ENCODE peak calls at places on chromosomes 6 and 20, in ten cellular contexts. K, S, F, G, V, W, B, T, U and C are unnamed samples.

GRCh38 chr6:41182069-41183034 is 18.6 kb downstream of the TREML2 start:
- DNase-seq in U (no peak), G (peak; percentile 45), B (peak; percentile 54), K (peak; percentile 34), S (peak; percentile 95), V (peak; percentile 89), W (peak; percentile 10), T (peak; percentile 55), F (peak; percentile 46), C (peak; percentile 49)

GRCh38 chr6:17628873-17629272 is 28.8 kb downstream of the FAM8A1 start:
- DNase-seq in G (no peak), U (no peak), K (no peak), T (no peak), S (no peak), F (no peak), V (no peak), B (no peak), W (no peak), C (no peak)

GRCh38 chr6:6599468-6599873 is 11.0 kb downstream of the LY86 start:
- DNase-seq in T (no peak), B (no peak), S (no peak), G (no peak), W (no peak), V (peak; percentile 74), F (no peak), U (peak; percentile 43), K (no peak), C (no peak)

GRCh38 chr20:51419236-51419635 is 123.3 kb downstream of the NFATC2 start:
- DNase-seq in V (no peak), T (no peak), F (no peak), U (no peak), W (no peak), S (no peak), G (no peak), B (no peak), K (no peak), C (no peak)

GRCh38 chr6:16850332-16851022 is 89.2 kb upstream of the ATXN1 start:
- DNase-seq in K (no peak), B (no peak), G (no peak), T (no peak), S (no peak), U (no peak), W (no peak), F (no peak), V (no peak), C (no peak)

GRCh38 chr20:43786885-43787284 is 60.1 kb upstream of the GTSF1L start:
- DNase-seq in K (no peak), G (no peak), W (no peak), B (no peak), T (no peak), U (no peak), F (no peak), V (no peak), S (no peak), C (no peak)

GRCh38 chr20:10705801-10706459 is 32.1 kb upstream of the JAG1 start:
- DNase-seq in U (no peak), F (peak; percentile 90), G (no peak), T (no peak), V (no peak), K (no peak), W (no peak), B (no peak), S (no peak), C (no peak)

GRCh38 chr6:121523628-121524027 is 88.2 kb downstream of the GJA1 start:
- DNase-seq in B (no peak), U (no peak), S (no peak), F (no peak), W (no peak), V (no peak), T (no peak), G (no peak), K (no peak), C (no peak)

GRCh38 chr6:108621117-108621516 is 60.4 kb downstream of the FOXO3 start:
- DNase-seq in F (peak; percentile 38), G (no peak), S (no peak), B (no peak), K (no peak), W (no peak), U (peak; percentile 47), V (peak; percentile 68), T (peak; percentile 80), C (peak; percentile 91)

GRCh38 chr20:13221673-13222318 is 722 bp downstream of the ISM1 start:
- DNase-seq in B (peak; percentile 73), G (no peak), K (peak; percentile 30), W (peak; percentile 65), S (peak; percentile 19), T (peak; percentile 90), V (peak; percentile 99), F (peak; percentile 70), U (peak; percentile 49), C (peak; percentile 29)

GRCh38 chr6:45900808-45901752 is 114.6 kb downstream of the CLIC5 start:
- DNase-seq in F (no peak), G (no peak), T (peak; percentile 74), U (no peak), W (no peak), B (no peak), S (no peak), V (no peak), K (no peak), C (peak; percentile 30)

GRCh38 chr6:73739097-73739496 is 43.1 kb downstream of the CD109 start:
- DNase-seq in T (peak; percentile 59), F (peak; percentile 62), K (no peak), G (peak; percentile 17), V (no peak), B (peak; percentile 6), U (no peak), W (no peak), S (peak; percentile 82), C (peak; percentile 64)

GRCh38 chr6:159788757-159789376 is 535 bp downstream of the TCP1 start:
- DNase-seq in V (peak; percentile 89), T (peak; percentile 56), U (peak; percentile 53), G (no peak), W (peak; percentile 13), B (peak; percentile 64), K (peak; percentile 24), F (peak; percentile 3), S (no peak), C (peak; percentile 36)

GRCh38 chr20:6956574-6956973 is 189.1 kb downstream of the BMP2 start:
- DNase-seq in U (no peak), W (no peak), T (no peak), S (no peak), V (no peak), G (no peak), B (no peak), F (no peak), K (no peak), C (no peak)

GRCh38 chr6:106033806-106034205 is 52.3 kb upstream of the PRDM1 start:
- DNase-seq in V (no peak), B (no peak), G (no peak), K (no peak), T (no peak), U (no peak), F (no peak), W (no peak), S (no peak), C (no peak)

GRCh38 chr6:138897031-138897430 is 91.0 kb downstream of the REPS1 start:
- DNase-seq in U (no peak), S (no peak), T (no peak), G (no peak), V (no peak), B (no peak), K (no peak), F (no peak), W (no peak), C (no peak)

GRCh38 chr6:80269331-80269730 is 162.9 kb downstream of the BCKDHB start:
- DNase-seq in V (no peak), B (no peak), K (no peak), F (no peak), G (no peak), S (no peak), W (no peak), T (no peak), U (no peak), C (no peak)

GRCh38 chr6:162184465-162184864 is 543.1 kb downstream of the PRKN start:
- DNase-seq in U (no peak), K (no peak), W (no peak), V (no peak), T (no peak), B (no peak), G (no peak), F (no peak), S (no peak), C (no peak)

GRCh38 chr6:90068835-90069478 is 174.7 kb downstream of the GJA10 start:
- DNase-seq in U (no peak), G (no peak), V (no peak), T (no peak), K (no peak), S (no peak), B (no peak), W (no peak), F (no peak), C (no peak)

GRCh38 chr20:62794007-62794724 is 2.1 kb upstream of the MRGBP start:
- DNase-seq in K (peak; percentile 95), G (peak; percentile 83), W (peak; percentile 90), U (peak; percentile 97), T (peak; percentile 98), S (peak; percentile 89), F (peak; percentile 93), B (peak; percentile 95), V (peak; percentile 99), C (peak; percentile 94)

GRCh38 chr6:158703840-158704822 is 54.3 kb downstream of the SYTL3 start:
- DNase-seq in W (peak; percentile 80), S (peak; percentile 49), T (peak; percentile 94), U (peak; percentile 86), V (peak; percentile 97), G (no peak), F (peak; percentile 84), K (peak; percentile 70), B (peak; percentile 88), C (peak; percentile 63)

GRCh38 chr6:148869589-148869988 is 122.8 kb downstream of the UST start:
- DNase-seq in S (no peak), T (peak; percentile 67), K (no peak), V (peak; percentile 96), W (no peak), G (no peak), F (no peak), U (no peak), B (no peak), C (peak; percentile 98)

GRCh38 chr6:166715065-166715464 is 88.0 kb upstream of the RPS6KA2 start:
- DNase-seq in T (no peak), U (no peak), G (no peak), F (no peak), B (no peak), V (peak; percentile 52), S (no peak), W (no peak), K (no peak), C (no peak)

GRCh38 chr6:83190596-83190995 is 2.5 kb downstream of the PGM3 start:
- DNase-seq in U (no peak), B (no peak), T (no peak), S (no peak), K (no peak), V (no peak), F (no peak), W (no peak), G (no peak), C (no peak)

GRCh38 chr6:19836799-19837510 is at the start of gene ID4:
- DNase-seq in U (peak; percentile 95), K (no peak), B (peak; percentile 92), F (no peak), S (no peak), T (peak; percentile 99), V (peak; percentile 100), G (no peak), W (no peak), C (no peak)

GRCh38 chr6:5898563-5898962 is 108.2 kb downstream of the NRN1 start:
- DNase-seq in W (no peak), K (no peak), F (no peak), S (no peak), V (no peak), T (no peak), B (no peak), G (no peak), U (no peak), C (no peak)

GRCh38 chr20:25083773-25084615 is 2.1 kb upstream of the VSX1 start:
- DNase-seq in F (no peak), G (no peak), U (no peak), S (no peak), W (no peak), V (no peak), B (no peak), T (no peak), K (no peak), C (no peak)

GRCh38 chr20:41242352-41242751 is 75.2 kb downstream of the ZHX3 start:
- DNase-seq in W (no peak), U (no peak), B (no peak), G (no peak), K (no peak), S (no peak), T (no peak), F (no peak), V (no peak), C (no peak)